ENCODE peak calls at places on chromosomes 2 and 18, in nine cellular contexts. One of them, this sample, is unnamed. For H3K4me1, the result is how much of the 10 kb centered on the place peaks cover.

GRCh38 chr2:215399067-215399716 is 36.7 kb downstream of the FN1 start:
- DNase-seq in colonic mucosa: no peak
- DNase-seq in CD8-positive, alpha-beta T cell: no peak
- DNase-seq in left ventricle myocardium inferior: no peak
- DNase-seq in CD4-positive, alpha-beta memory T cell: no peak
- DNase-seq in fibroblast of lung: no peak
- DNase-seq in neuronal stem cell: no peak
- DNase-seq in right cardiac atrium: no peak
- DNase-seq in adrenal gland: no peak
- DNase-seq in this sample: no peak

GRCh38 chr2:3635171-3636008 is 22.6 kb upstream of the ALLC start:
- DNase-seq in colonic mucosa: no peak
- DNase-seq in CD8-positive, alpha-beta T cell: no peak
- DNase-seq in left ventricle myocardium inferior: no peak
- DNase-seq in CD4-positive, alpha-beta memory T cell: no peak
- DNase-seq in fibroblast of lung: no peak
- DNase-seq in neuronal stem cell: no peak
- DNase-seq in right cardiac atrium: peak
- DNase-seq in adrenal gland: no peak
- DNase-seq in this sample: peak

GRCh38 chr2:149924028-149924427 is 336.5 kb upstream of the MMADHC start:
- DNase-seq in colonic mucosa: no peak
- DNase-seq in CD8-positive, alpha-beta T cell: no peak
- DNase-seq in left ventricle myocardium inferior: no peak
- DNase-seq in CD4-positive, alpha-beta memory T cell: no peak
- DNase-seq in fibroblast of lung: peak
- DNase-seq in neuronal stem cell: no peak
- DNase-seq in right cardiac atrium: no peak
- DNase-seq in adrenal gland: no peak
- DNase-seq in this sample: no peak

GRCh38 chr2:235670974-235671787 is 177.3 kb downstream of the AGAP1 start:
- DNase-seq in colonic mucosa: no peak
- DNase-seq in CD8-positive, alpha-beta T cell: no peak
- DNase-seq in left ventricle myocardium inferior: no peak
- DNase-seq in CD4-positive, alpha-beta memory T cell: no peak
- DNase-seq in fibroblast of lung: no peak
- DNase-seq in neuronal stem cell: no peak
- DNase-seq in right cardiac atrium: peak
- DNase-seq in adrenal gland: no peak
- DNase-seq in this sample: no peak

GRCh38 chr2:211333377-211333776 is 777.0 kb downstream of the CPS1 start:
- DNase-seq in colonic mucosa: no peak
- DNase-seq in CD8-positive, alpha-beta T cell: no peak
- DNase-seq in left ventricle myocardium inferior: no peak
- DNase-seq in CD4-positive, alpha-beta memory T cell: no peak
- DNase-seq in fibroblast of lung: no peak
- DNase-seq in neuronal stem cell: no peak
- DNase-seq in right cardiac atrium: no peak
- DNase-seq in adrenal gland: no peak
- DNase-seq in this sample: no peak

GRCh38 chr2:11636593-11637295 is 33.3 kb downstream of the NTSR2 start:
- DNase-seq in colonic mucosa: no peak
- DNase-seq in CD8-positive, alpha-beta T cell: no peak
- DNase-seq in left ventricle myocardium inferior: no peak
- DNase-seq in CD4-positive, alpha-beta memory T cell: no peak
- DNase-seq in fibroblast of lung: no peak
- DNase-seq in neuronal stem cell: no peak
- DNase-seq in right cardiac atrium: no peak
- DNase-seq in adrenal gland: no peak
- DNase-seq in this sample: no peak

GRCh38 chr18:47928466-47928865 is 2.0 kb downstream of the SMAD2 start:
- DNase-seq in colonic mucosa: no peak
- DNase-seq in CD8-positive, alpha-beta T cell: no peak
- DNase-seq in left ventricle myocardium inferior: no peak
- DNase-seq in CD4-positive, alpha-beta memory T cell: peak
- DNase-seq in fibroblast of lung: peak
- DNase-seq in neuronal stem cell: no peak
- DNase-seq in right cardiac atrium: no peak
- DNase-seq in adrenal gland: no peak
- DNase-seq in this sample: no peak

GRCh38 chr2:109126501-109126860 is 2.5 kb upstream of the SH3RF3 start:
- DNase-seq in colonic mucosa: no peak
- DNase-seq in CD8-positive, alpha-beta T cell: no peak
- DNase-seq in left ventricle myocardium inferior: no peak
- DNase-seq in CD4-positive, alpha-beta memory T cell: no peak
- DNase-seq in fibroblast of lung: peak
- DNase-seq in neuronal stem cell: no peak
- DNase-seq in right cardiac atrium: no peak
- DNase-seq in adrenal gland: no peak
- DNase-seq in this sample: peak

GRCh38 chr2:71457959-71458322 is 4.6 kb downstream of the DYSF start:
- DNase-seq in colonic mucosa: no peak
- DNase-seq in CD8-positive, alpha-beta T cell: no peak
- DNase-seq in left ventricle myocardium inferior: no peak
- DNase-seq in CD4-positive, alpha-beta memory T cell: no peak
- DNase-seq in fibroblast of lung: no peak
- DNase-seq in neuronal stem cell: no peak
- DNase-seq in right cardiac atrium: no peak
- DNase-seq in adrenal gland: no peak
- DNase-seq in this sample: no peak

GRCh38 chr2:120262761-120263428 is 10.2 kb downstream of the RALB start:
- DNase-seq in colonic mucosa: no peak
- DNase-seq in CD8-positive, alpha-beta T cell: no peak
- DNase-seq in left ventricle myocardium inferior: no peak
- DNase-seq in CD4-positive, alpha-beta memory T cell: no peak
- DNase-seq in fibroblast of lung: peak
- DNase-seq in neuronal stem cell: no peak
- DNase-seq in right cardiac atrium: no peak
- DNase-seq in adrenal gland: no peak
- DNase-seq in this sample: no peak

GRCh38 chr2:26541401-26542193 is 63.7 kb upstream of the OTOF start:
- DNase-seq in colonic mucosa: peak
- DNase-seq in CD8-positive, alpha-beta T cell: no peak
- DNase-seq in left ventricle myocardium inferior: no peak
- DNase-seq in CD4-positive, alpha-beta memory T cell: no peak
- DNase-seq in fibroblast of lung: no peak
- DNase-seq in neuronal stem cell: no peak
- DNase-seq in right cardiac atrium: no peak
- DNase-seq in adrenal gland: no peak
- DNase-seq in this sample: no peak

GRCh38 chr18:40813116-40813515 is 1141.9 kb upstream of the PIK3C3 start:
- DNase-seq in colonic mucosa: no peak
- DNase-seq in CD8-positive, alpha-beta T cell: no peak
- DNase-seq in left ventricle myocardium inferior: no peak
- DNase-seq in CD4-positive, alpha-beta memory T cell: no peak
- DNase-seq in fibroblast of lung: peak
- DNase-seq in neuronal stem cell: no peak
- DNase-seq in right cardiac atrium: no peak
- DNase-seq in adrenal gland: no peak
- DNase-seq in this sample: no peak

GRCh38 chr18:10409041-10409440 is 45.4 kb upstream of the APCDD1 start:
- DNase-seq in colonic mucosa: no peak
- DNase-seq in CD8-positive, alpha-beta T cell: no peak
- DNase-seq in left ventricle myocardium inferior: no peak
- DNase-seq in CD4-positive, alpha-beta memory T cell: no peak
- DNase-seq in fibroblast of lung: no peak
- DNase-seq in neuronal stem cell: no peak
- DNase-seq in right cardiac atrium: no peak
- DNase-seq in adrenal gland: no peak
- DNase-seq in this sample: no peak

GRCh38 chr2:226799211-226799975 is at the start of gene IRS1:
- DNase-seq in colonic mucosa: peak
- DNase-seq in CD8-positive, alpha-beta T cell: peak
- DNase-seq in left ventricle myocardium inferior: peak
- DNase-seq in CD4-positive, alpha-beta memory T cell: peak
- DNase-seq in fibroblast of lung: peak
- DNase-seq in neuronal stem cell: peak
- DNase-seq in right cardiac atrium: peak
- DNase-seq in adrenal gland: peak
- DNase-seq in this sample: peak

GRCh38 chr2:226797289-226797988 is 2.2 kb downstream of the IRS1 start:
- DNase-seq in colonic mucosa: peak
- DNase-seq in CD8-positive, alpha-beta T cell: no peak
- DNase-seq in left ventricle myocardium inferior: peak
- DNase-seq in CD4-positive, alpha-beta memory T cell: no peak
- DNase-seq in fibroblast of lung: no peak
- DNase-seq in neuronal stem cell: no peak
- DNase-seq in right cardiac atrium: peak
- DNase-seq in adrenal gland: peak
- DNase-seq in this sample: peak

GRCh38 chr2:226799976-226800940 is 638 bp upstream of the IRS1 start:
- DNase-seq in colonic mucosa: peak
- DNase-seq in CD8-positive, alpha-beta T cell: no peak
- DNase-seq in left ventricle myocardium inferior: peak
- DNase-seq in CD4-positive, alpha-beta memory T cell: no peak
- DNase-seq in fibroblast of lung: peak
- DNase-seq in neuronal stem cell: no peak
- DNase-seq in right cardiac atrium: peak
- DNase-seq in adrenal gland: peak
- DNase-seq in this sample: peak

GRCh38 chr2:226797989-226798421 is 1.6 kb downstream of the IRS1 start:
- DNase-seq in colonic mucosa: peak
- DNase-seq in CD8-positive, alpha-beta T cell: no peak
- DNase-seq in left ventricle myocardium inferior: peak
- DNase-seq in CD4-positive, alpha-beta memory T cell: no peak
- DNase-seq in fibroblast of lung: no peak
- DNase-seq in neuronal stem cell: no peak
- DNase-seq in right cardiac atrium: peak
- DNase-seq in adrenal gland: peak
- DNase-seq in this sample: no peak

GRCh38 chr2:226798422-226799210 is 1.0 kb downstream of the IRS1 start:
- DNase-seq in colonic mucosa: peak
- DNase-seq in CD8-positive, alpha-beta T cell: peak
- DNase-seq in left ventricle myocardium inferior: peak
- DNase-seq in CD4-positive, alpha-beta memory T cell: peak
- DNase-seq in fibroblast of lung: peak
- DNase-seq in neuronal stem cell: no peak
- DNase-seq in right cardiac atrium: peak
- DNase-seq in adrenal gland: peak
- DNase-seq in this sample: no peak
- H3K4me1 ChIP-seq in colonic mucosa: under half
- H3K4me1 ChIP-seq in CD8-positive, alpha-beta T cell: under half
- H3K4me1 ChIP-seq in left ventricle myocardium inferior: half or more
- H3K4me1 ChIP-seq in CD4-positive, alpha-beta memory T cell: under half
- H3K4me1 ChIP-seq in fibroblast of lung: under half
- H3K4me1 ChIP-seq in neuronal stem cell: under half
- H3K4me1 ChIP-seq in right cardiac atrium: under half
- H3K4me1 ChIP-seq in adrenal gland: under half
- H3K4me1 ChIP-seq in this sample: under half

GRCh38 chr2:128317186-128317897 is 1.3 kb downstream of the HS6ST1 start:
- DNase-seq in colonic mucosa: peak
- DNase-seq in CD8-positive, alpha-beta T cell: no peak
- DNase-seq in left ventricle myocardium inferior: no peak
- DNase-seq in CD4-positive, alpha-beta memory T cell: no peak
- DNase-seq in fibroblast of lung: no peak
- DNase-seq in neuronal stem cell: no peak
- DNase-seq in right cardiac atrium: peak
- DNase-seq in adrenal gland: no peak
- DNase-seq in this sample: peak

GRCh38 chr2:128318776-128319456 is at the start of gene HS6ST1:
- DNase-seq in colonic mucosa: peak
- DNase-seq in CD8-positive, alpha-beta T cell: peak
- DNase-seq in left ventricle myocardium inferior: peak
- DNase-seq in CD4-positive, alpha-beta memory T cell: peak
- DNase-seq in fibroblast of lung: peak
- DNase-seq in neuronal stem cell: peak
- DNase-seq in right cardiac atrium: peak
- DNase-seq in adrenal gland: peak
- DNase-seq in this sample: peak

GRCh38 chr2:128315829-128316776 is 2.6 kb downstream of the HS6ST1 start:
- DNase-seq in colonic mucosa: peak
- DNase-seq in CD8-positive, alpha-beta T cell: no peak
- DNase-seq in left ventricle myocardium inferior: peak
- DNase-seq in CD4-positive, alpha-beta memory T cell: no peak
- DNase-seq in fibroblast of lung: peak
- DNase-seq in neuronal stem cell: no peak
- DNase-seq in right cardiac atrium: peak
- DNase-seq in adrenal gland: no peak
- DNase-seq in this sample: no peak

GRCh38 chr2:128315122-128315828 is 3.4 kb downstream of the HS6ST1 start:
- DNase-seq in colonic mucosa: no peak
- DNase-seq in CD8-positive, alpha-beta T cell: no peak
- DNase-seq in left ventricle myocardium inferior: peak
- DNase-seq in CD4-positive, alpha-beta memory T cell: no peak
- DNase-seq in fibroblast of lung: no peak
- DNase-seq in neuronal stem cell: no peak
- DNase-seq in right cardiac atrium: no peak
- DNase-seq in adrenal gland: no peak
- DNase-seq in this sample: no peak

GRCh38 chr2:128316777-128317185 is 1.9 kb downstream of the HS6ST1 start:
- DNase-seq in colonic mucosa: peak
- DNase-seq in CD8-positive, alpha-beta T cell: no peak
- DNase-seq in left ventricle myocardium inferior: no peak
- DNase-seq in CD4-positive, alpha-beta memory T cell: no peak
- DNase-seq in fibroblast of lung: no peak
- DNase-seq in neuronal stem cell: no peak
- DNase-seq in right cardiac atrium: no peak
- DNase-seq in adrenal gland: no peak
- DNase-seq in this sample: no peak
- H3K4me1 ChIP-seq in colonic mucosa: under half
- H3K4me1 ChIP-seq in CD8-positive, alpha-beta T cell: under half
- H3K4me1 ChIP-seq in left ventricle myocardium inferior: half or more
- H3K4me1 ChIP-seq in CD4-positive, alpha-beta memory T cell: under half
- H3K4me1 ChIP-seq in fibroblast of lung: under half
- H3K4me1 ChIP-seq in neuronal stem cell: under half
- H3K4me1 ChIP-seq in right cardiac atrium: under half
- H3K4me1 ChIP-seq in adrenal gland: under half
- H3K4me1 ChIP-seq in this sample: under half

DNA sequence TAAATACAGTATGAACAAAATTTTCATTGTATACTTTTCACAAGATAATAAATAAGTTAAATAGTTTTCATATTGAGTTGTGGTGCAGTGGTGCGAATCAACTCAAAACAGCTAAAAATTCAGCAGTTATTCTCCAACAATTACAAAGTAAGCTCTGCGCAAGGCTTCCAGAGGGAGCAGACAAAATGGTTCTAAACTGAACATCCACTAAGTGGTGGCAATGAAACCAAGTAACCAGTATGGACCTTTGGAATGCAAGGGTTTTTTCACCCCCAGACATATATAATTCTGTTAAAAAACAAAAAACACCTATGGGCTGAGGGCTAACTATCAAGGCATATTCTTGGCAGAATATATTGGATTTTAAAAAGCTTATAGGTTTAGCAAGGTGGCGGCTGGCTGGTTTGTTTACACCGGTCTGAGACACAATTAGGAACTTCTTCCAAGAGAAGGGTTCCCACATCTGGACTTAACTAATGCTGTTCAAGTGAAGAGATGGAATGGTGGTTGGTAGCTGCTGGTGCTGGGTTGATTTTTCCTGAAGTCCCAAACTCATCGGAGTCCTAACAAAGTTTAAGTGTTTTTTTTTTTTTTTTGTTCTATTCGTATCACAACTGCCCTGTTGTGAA is 2.9 kb downstream of the ZFP36L2 start:
- DNase-seq in colonic mucosa: no peak
- DNase-seq in CD8-positive, alpha-beta T cell: no peak
- DNase-seq in left ventricle myocardium inferior: no peak
- DNase-seq in CD4-positive, alpha-beta memory T cell: peak
- DNase-seq in fibroblast of lung: peak
- DNase-seq in neuronal stem cell: no peak
- DNase-seq in right cardiac atrium: no peak
- DNase-seq in adrenal gland: no peak
- DNase-seq in this sample: no peak
- H3K4me1 ChIP-seq in colonic mucosa: under half
- H3K4me1 ChIP-seq in CD8-positive, alpha-beta T cell: under half
- H3K4me1 ChIP-seq in left ventricle myocardium inferior: half or more
- H3K4me1 ChIP-seq in CD4-positive, alpha-beta memory T cell: under half
- H3K4me1 ChIP-seq in fibroblast of lung: under half
- H3K4me1 ChIP-seq in neuronal stem cell: under half
- H3K4me1 ChIP-seq in right cardiac atrium: under half
- H3K4me1 ChIP-seq in adrenal gland: under half
- H3K4me1 ChIP-seq in this sample: under half

GRCh38 chr2:45256173-45256866 is 247.1 kb upstream of the SIX2 start:
- DNase-seq in colonic mucosa: no peak
- DNase-seq in CD8-positive, alpha-beta T cell: no peak
- DNase-seq in left ventricle myocardium inferior: no peak
- DNase-seq in CD4-positive, alpha-beta memory T cell: no peak
- DNase-seq in fibroblast of lung: no peak
- DNase-seq in neuronal stem cell: no peak
- DNase-seq in right cardiac atrium: peak
- DNase-seq in adrenal gland: no peak
- DNase-seq in this sample: peak
- H3K4me1 ChIP-seq in colonic mucosa: under half
- H3K4me1 ChIP-seq in CD8-positive, alpha-beta T cell: under half
- H3K4me1 ChIP-seq in left ventricle myocardium inferior: under half
- H3K4me1 ChIP-seq in CD4-positive, alpha-beta memory T cell: under half
- H3K4me1 ChIP-seq in fibroblast of lung: under half
- H3K4me1 ChIP-seq in neuronal stem cell: under half
- H3K4me1 ChIP-seq in right cardiac atrium: under half
- H3K4me1 ChIP-seq in adrenal gland: under half
- H3K4me1 ChIP-seq in this sample: under half

This sample was measured in aorta.